ENCODE peak calls at places on chromosomes 7 and 10, in ten cellular contexts. V, M, S, Z, D, P, J, G, E and K are unnamed samples.

GRCh38 chr10:21314234-21314633 is 211.2 kb downstream of the SKIDA1 start:
- DNase-seq in M (no peak), V (no peak), S (peak; percentile 77), J (no peak), P (no peak), D (no peak), E (no peak), Z (no peak), G (no peak), K (no peak)

GRCh38 chr7:105703207-105703930 is 122.1 kb upstream of the EFCAB10 start:
- DNase-seq in D (no peak), V (no peak), G (no peak), J (no peak), P (no peak), M (no peak), Z (no peak), S (no peak), E (no peak), K (no peak)

GRCh38 chr7:2812119-2812487 is 32.0 kb downstream of the GNA12 start:
- DNase-seq in P (no peak), S (peak; percentile 75), J (no peak), Z (no peak), V (no peak), D (no peak), G (no peak), E (no peak), M (no peak), K (no peak)

GRCh38 chr7:91852263-91852741 is 28.2 kb downstream of the MTERF1 start:
- DNase-seq in V (no peak), P (peak; percentile 64), G (no peak), D (no peak), J (no peak), E (peak; percentile 7), M (no peak), S (peak; percentile 20), Z (no peak), K (no peak)

GRCh38 chr10:85720931-85721330 is 645.7 kb downstream of the GRID1 start:
- DNase-seq in D (no peak), S (no peak), J (no peak), P (no peak), V (no peak), Z (no peak), E (no peak), G (no peak), M (no peak), K (no peak)

GRCh38 chr7:115289966-115290365 is 368.1 kb downstream of the MDFIC start:
- DNase-seq in V (no peak), M (no peak), G (no peak), P (no peak), Z (no peak), D (no peak), J (no peak), E (no peak), S (peak; percentile 66), K (no peak)

GRCh38 chr7:136030867-136031318 is 53.7 kb upstream of the MTPN start:
- DNase-seq in M (no peak), G (no peak), V (no peak), S (no peak), J (no peak), Z (no peak), D (no peak), E (no peak), P (peak; percentile 69), K (no peak)

GRCh38 chr7:41979834-41980307 is 257.1 kb downstream of the GLI3 start:
- DNase-seq in M (no peak), G (no peak), P (no peak), D (no peak), Z (no peak), J (no peak), S (peak; percentile 41), E (peak; percentile 52), V (no peak), K (no peak)

GRCh38 chr7:76332073-76332472 is 26.7 kb downstream of the YWHAG start:
- DNase-seq in P (no peak), M (no peak), Z (no peak), G (no peak), E (no peak), D (no peak), J (no peak), S (no peak), V (no peak), K (no peak)

GRCh38 chr7:22913116-22913515 is 90.5 kb upstream of the TOMM7 start:
- DNase-seq in E (no peak), P (no peak), Z (no peak), D (no peak), V (no peak), M (no peak), J (no peak), S (no peak), G (no peak), K (no peak)

GRCh38 chr7:22909958-22910357 is 87.3 kb upstream of the TOMM7 start:
- DNase-seq in D (no peak), E (no peak), J (no peak), S (no peak), P (no peak), M (no peak), V (no peak), Z (no peak), G (no peak), K (no peak)

GRCh38 chr7:22907805-22908204 is 85.2 kb upstream of the TOMM7 start:
- DNase-seq in G (no peak), V (no peak), M (no peak), Z (no peak), P (no peak), D (no peak), E (no peak), S (no peak), J (no peak), K (no peak)

DNA sequence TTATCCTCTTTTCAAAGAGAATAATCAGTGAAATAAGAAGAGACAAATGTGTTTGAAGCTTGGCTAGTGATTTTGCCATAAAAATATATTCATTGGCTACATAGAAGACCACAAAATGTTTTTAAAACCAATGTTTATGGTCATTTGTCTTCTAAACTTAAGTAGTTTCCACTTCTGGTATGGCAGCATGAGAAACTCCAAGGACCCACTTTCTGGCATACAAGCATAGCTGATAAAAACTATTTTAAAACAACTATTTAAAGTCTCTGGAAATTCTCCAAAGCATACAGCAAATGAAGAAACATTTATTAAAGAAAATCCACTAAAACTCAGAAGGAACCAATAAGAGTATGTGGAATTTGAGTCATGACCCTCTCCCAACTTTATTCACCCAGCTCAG is 89.2 kb upstream of the TOMM7 start:
- DNase-seq in M (no peak), Z (no peak), D (no peak), E (peak; percentile 16), P (no peak), V (no peak), G (no peak), J (no peak), S (peak; percentile 55), K (no peak)
- H3K27ac ChIP-seq in M (no peak overlapping the region), Z (no peak overlapping the region), D (peak overlapping the region; percentile 35), E (no peak overlapping the region), P (no peak overlapping the region), V (no peak overlapping the region), G (no peak overlapping the region), J (no peak overlapping the region), S (no peak overlapping the region), K (no peak overlapping the region)

GRCh38 chr7:99558306-99559275 is at the start of gene ZNF655:
- DNase-seq in D (peak; percentile 80), S (peak; percentile 87), G (peak; percentile 94), P (no peak), Z (peak; percentile 98), M (peak; percentile 85), E (peak; percentile 93), V (peak; percentile 94), J (peak; percentile 92), K (peak; percentile 97)

GRCh38 chr7:99557196-99557607 is 1.2 kb upstream of the ZNF655 start:
- DNase-seq in G (no peak), V (no peak), M (no peak), S (no peak), Z (no peak), E (peak; percentile 28), P (no peak), D (no peak), J (no peak), K (no peak)

GRCh38 chr7:99559276-99559915 is 954 bp downstream of the ZNF655 start:
- DNase-seq in V (no peak), S (peak; percentile 50), G (no peak), J (no peak), E (peak; percentile 52), M (no peak), D (no peak), P (no peak), Z (no peak), K (no peak)

GRCh38 chr7:99554929-99555328 is 3.0 kb upstream of the FAM200A start:
- DNase-seq in J (no peak), P (no peak), G (no peak), D (no peak), Z (no peak), S (no peak), E (no peak), V (no peak), M (no peak), K (no peak)

GRCh38 chr7:99557940-99558305 is 519 bp upstream of the ZNF655 start:
- DNase-seq in M (no peak), E (no peak), J (no peak), Z (no peak), S (no peak), V (no peak), D (no peak), G (no peak), P (no peak), K (no peak)
- H3K27ac ChIP-seq in M (peak overlapping the region; percentile 96), E (peak overlapping the region; percentile 99), J (peak overlapping the region; percentile 98), Z (peak overlapping the region; percentile 98), S (peak overlapping the region; percentile 93), V (peak overlapping the region; percentile 99), D (peak overlapping the region; percentile 95), G (peak overlapping the region; percentile 95), P (peak overlapping the region; percentile 94), K (peak overlapping the region; percentile 98)

DNA sequence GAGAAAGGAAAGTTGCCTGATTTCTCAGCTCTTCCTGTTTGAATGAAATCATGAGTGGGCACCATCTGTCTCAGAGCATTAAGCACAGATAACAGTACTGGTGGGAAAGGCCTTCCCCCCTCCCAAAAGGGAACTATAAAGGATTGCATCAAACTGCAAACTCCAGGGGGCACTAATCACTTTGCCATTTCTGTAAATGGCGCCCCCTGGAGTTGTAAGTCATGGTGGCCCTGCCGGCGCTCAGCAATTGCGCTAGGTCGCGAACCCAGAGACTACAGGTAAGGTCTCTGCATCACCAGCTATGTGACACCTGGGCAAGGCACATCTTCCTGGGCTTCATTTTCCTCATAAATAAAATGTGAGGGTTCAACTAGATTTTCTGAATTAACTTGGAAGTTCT is 11.1 kb downstream of the LRRC4 start:
- DNase-seq in D (no peak), Z (no peak), G (no peak), M (no peak), S (no peak), J (no peak), V (no peak), P (no peak), E (no peak), K (no peak)
- H3K27ac ChIP-seq in D (no peak overlapping the region), Z (no peak overlapping the region), G (no peak overlapping the region), M (no peak overlapping the region), S (no peak overlapping the region), J (no peak overlapping the region), V (no peak overlapping the region), P (no peak overlapping the region), E (no peak overlapping the region), K (no peak overlapping the region)

DNA sequence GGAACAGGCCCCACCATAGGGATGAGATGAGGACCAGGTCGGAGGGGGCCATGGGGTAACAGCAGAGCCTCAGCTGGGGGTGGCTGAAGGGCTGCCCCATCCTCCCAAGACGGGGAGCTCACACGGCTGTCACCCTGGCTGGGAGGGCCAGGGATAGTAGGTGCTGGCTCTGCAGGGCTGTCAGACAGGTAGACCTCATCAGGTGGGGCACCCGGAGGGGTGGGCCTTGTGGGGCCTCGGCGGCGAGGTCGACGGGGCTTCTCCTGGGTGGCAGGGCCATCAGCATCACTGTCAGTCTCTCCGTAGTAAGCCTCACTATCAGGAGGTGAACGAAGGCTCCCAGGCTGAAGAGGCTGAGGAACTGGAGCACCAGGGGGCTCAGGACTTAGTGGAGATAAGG is 2.6 kb downstream of the SYNPO2L start:
- DNase-seq in Z (no peak), M (no peak), E (no peak), S (no peak), J (no peak), P (no peak), V (no peak), G (no peak), D (no peak), K (no peak)
- H3K27ac ChIP-seq in Z (no peak overlapping the region), M (no peak overlapping the region), E (no peak overlapping the region), S (no peak overlapping the region), J (no peak overlapping the region), P (no peak overlapping the region), V (no peak overlapping the region), G (peak overlapping the region; percentile 98), D (no peak overlapping the region), K (no peak overlapping the region)